ENCODE peak calls at places on chromosomes 7 and 10, in nine cellular contexts. X is coronary artery; A is stimulated activated CD4-positive, alpha-beta T cell treated with anti-CD3 and anti-CD28 coated beads, Interleukin-2, amount 100 ng/mL, for 48 hours; E is activated T-cell treated with anti-CD3 and anti-CD28 coated beads for 1 hour; B is endodermal cell; V is T-helper 2 cell; F is activated CD4-positive, alpha-beta memory T cell treated with anti-CD3 and anti-CD28 coated beads, Interleukin-2, amount 10 ng/mL, durations not matched to agents 7 days and 5 days; P is IMR-90; D is substantia nigra. Z is an unnamed sample.

GRCh38 chr7:22865607-22865970 is 42.9 kb upstream of the TOMM7 start:
- DNase-seq in D (no peak), A (no peak), V (no peak), X (no peak), E (no peak), F (no peak), P (peak), B (no peak), Z (peak)

GRCh38 chr10:99433378-99434020 is 3.1 kb upstream of the GOT1 start:
- DNase-seq in V (no peak), F (no peak), D (no peak), E (no peak), P (no peak), B (no peak), X (no peak), A (no peak), Z (no peak)

GRCh38 chr7:69982197-69982596 is 383.9 kb downstream of the AUTS2 start:
- DNase-seq in V (no peak), X (no peak), P (no peak), E (no peak), D (no peak), B (no peak), F (no peak), A (no peak), Z (peak)

GRCh38 chr10:124213471-124213870 is 120.1 kb upstream of the CHST15 start:
- DNase-seq in D (no peak), E (no peak), F (no peak), P (no peak), A (no peak), X (no peak), B (no peak), V (no peak), Z (peak)

GRCh38 chr7:142481548-142481947 is 223.7 kb upstream of the PRSS58 start:
- DNase-seq in X (no peak), F (no peak), A (no peak), E (no peak), P (peak), D (no peak), V (no peak), B (peak), Z (no peak)

GRCh38 chr10:97428572-97428981 is 2.6 kb downstream of the PGAM1 start:
- DNase-seq in X (no peak), B (no peak), V (peak), A (no peak), D (no peak), F (peak), E (peak), P (no peak), Z (no peak)

GRCh38 chr7:155213955-155214327 is 83.7 kb upstream of the INSIG1 start:
- DNase-seq in B (no peak), P (no peak), X (no peak), V (no peak), D (no peak), A (no peak), F (no peak), E (no peak), Z (no peak)

GRCh38 chr10:61628875-61629513 is 33.7 kb upstream of the CABCOCO1 start:
- DNase-seq in P (peak), F (no peak), A (no peak), D (no peak), V (no peak), X (no peak), B (peak), E (no peak), Z (peak)

GRCh38 chr10:86652361-86653202 is 1.8 kb upstream of the OPN4 start:
- DNase-seq in F (no peak), A (no peak), P (peak), E (no peak), B (peak), X (no peak), V (no peak), D (no peak), Z (peak)

GRCh38 chr7:82362129-82362528 is 81.4 kb downstream of the CACNA2D1 start:
- DNase-seq in D (no peak), V (no peak), B (no peak), X (no peak), F (no peak), A (no peak), E (no peak), P (peak), Z (no peak)

GRCh38 chr10:58362026-58362799 is 23.0 kb upstream of the TFAM start:
- DNase-seq in D (no peak), B (no peak), V (no peak), E (no peak), P (peak), X (no peak), A (no peak), F (no peak), Z (no peak)

GRCh38 chr10:110568055-110568735 is 700 bp downstream of the SMC3 start:
- DNase-seq in P (no peak), B (peak), E (peak), D (peak), A (peak), F (peak), V (peak), X (peak), Z (peak)

GRCh38 chr10:60650272-60650800 is 127.9 kb upstream of the CDK1 start:
- DNase-seq in E (no peak), V (no peak), X (no peak), P (no peak), F (no peak), D (no peak), B (no peak), A (no peak), Z (no peak)

GRCh38 chr10:6580279-6581029 is 378 bp upstream of the PRKCQ start:
- DNase-seq in V (peak), E (peak), P (peak), D (peak), A (peak), X (no peak), B (peak), F (peak), Z (peak)

GRCh38 chr7:115217373-115217772 is 295.5 kb downstream of the MDFIC start:
- DNase-seq in D (no peak), B (no peak), A (no peak), V (no peak), F (no peak), E (no peak), P (no peak), X (no peak), Z (no peak)

GRCh38 chr7:18762189-18762588 is 266.6 kb downstream of the HDAC9 start:
- DNase-seq in E (no peak), V (no peak), X (no peak), F (no peak), P (peak), A (no peak), B (no peak), D (no peak), Z (no peak)

GRCh38 chr7:1580422-1581030 is 10.7 kb upstream of the PSMG3 start:
- DNase-seq in P (no peak), X (no peak), A (no peak), B (peak), D (no peak), E (no peak), F (no peak), V (no peak), Z (no peak)

GRCh38 chr10:112092529-112092928 is 91.0 kb downstream of the GPAM start:
- DNase-seq in D (no peak), X (no peak), A (no peak), P (no peak), V (no peak), B (no peak), E (no peak), F (no peak), Z (no peak)

GRCh38 chr7:142496545-142496991 is 238.7 kb upstream of the PRSS58 start:
- DNase-seq in X (no peak), B (no peak), P (peak), D (no peak), F (no peak), V (peak), A (no peak), E (no peak), Z (no peak)

GRCh38 chr7:106287786-106288185 is 3.0 kb upstream of the NAMPT start:
- DNase-seq in B (no peak), X (no peak), E (no peak), F (no peak), P (no peak), V (no peak), D (no peak), A (no peak), Z (no peak)

GRCh38 chr7:149202831-149203231 is 7.5 kb downstream of the ZNF282 start:
- DNase-seq in D (no peak), P (peak), A (no peak), B (no peak), E (no peak), F (peak), X (no peak), V (peak), Z (peak)

GRCh38 chr10:15201589-15202300 is 33.3 kb upstream of the NMT2 start:
- DNase-seq in V (no peak), P (peak), B (no peak), X (no peak), A (no peak), E (no peak), F (no peak), D (no peak), Z (no peak)

GRCh38 chr10:76444034-76444800 is 1012.8 kb downstream of the LRMDA start:
- DNase-seq in F (no peak), E (no peak), A (no peak), V (no peak), X (no peak), B (no peak), D (no peak), P (peak), Z (no peak)

GRCh38 chr7:92695308-92696261 is 105.4 kb upstream of the FAM133B start:
- DNase-seq in A (no peak), B (peak), F (no peak), P (peak), D (peak), X (no peak), V (no peak), E (no peak), Z (peak)

Z was measured in islet precursor cell.